ENCODE peak calls at places on chromosome 9, in nine cellular contexts. K is A549, L is GM12892, B is ovary, P is stomach, Q is erythroblast, C is adrenal gland, V is IMR-90, S is uterus. J is an unnamed sample.
A peak's percentile ranks its signal among the peaks of the same experiment; 100 is the strongest.

GRCh38 chr9:98081477-98082219 is 25.1 kb downstream of the NANS start:
- DNase-seq in S (no peak), L (no peak), B (no peak), C (peak; percentile 79), Q (peak; percentile 55), K (peak; percentile 57), V (peak; percentile 50), P (peak; percentile 54), J (peak; percentile 57)

GRCh38 chr9:129352157-129352870 is 174.3 kb upstream of the IER5L start:
- DNase-seq in P (no peak), L (no peak), K (no peak), B (peak; percentile 87), Q (no peak), S (peak; percentile 75), V (no peak), C (no peak), J (no peak)

GRCh38 chr9:125504616-125505015 is 202.4 kb downstream of the MAPKAP1 start:
- DNase-seq in Q (no peak), K (no peak), S (no peak), P (no peak), C (no peak), V (no peak), L (no peak), B (no peak), J (no peak)

GRCh38 chr9:98430535-98430934 is 175.1 kb upstream of the TBC1D2 start:
- DNase-seq in P (no peak), K (no peak), B (no peak), Q (no peak), S (no peak), L (no peak), V (peak; percentile 50), C (peak; percentile 43), J (peak; percentile 11)

GRCh38 chr9:135358161-135358940 is 121.2 kb upstream of the PPP1R26 start:
- DNase-seq in S (no peak), V (no peak), P (no peak), C (no peak), L (no peak), Q (no peak), B (no peak), K (no peak), J (no peak)

GRCh38 chr9:106716820-106717219 is 146.1 kb upstream of the ZNF462 start:
- DNase-seq in V (peak; percentile 22), Q (no peak), S (no peak), B (no peak), C (no peak), P (no peak), L (no peak), K (no peak), J (no peak)

GRCh38 chr9:98678244-98678842 is 30.4 kb downstream of the GABBR2 start:
- DNase-seq in P (no peak), K (peak; percentile 20), C (no peak), Q (peak; percentile 12), V (no peak), B (no peak), S (no peak), L (no peak), J (peak; percentile 11)

GRCh38 chr9:8052991-8053390 is 253.4 kb upstream of the DMAC1 start:
- DNase-seq in Q (no peak), L (no peak), K (no peak), B (no peak), S (no peak), C (no peak), P (no peak), V (no peak), J (no peak)

GRCh38 chr9:127664678-127665507 is 41.9 kb upstream of the CFAP157 start:
- DNase-seq in V (peak; percentile 13), S (no peak), K (no peak), C (no peak), B (no peak), P (no peak), Q (no peak), L (no peak), J (peak; percentile 16)

GRCh38 chr9:130236436-130236985 is 29.0 kb upstream of the HMCN2 start:
- DNase-seq in L (no peak), C (peak; percentile 13), S (no peak), K (no peak), P (no peak), B (no peak), V (no peak), Q (no peak), J (no peak)

GRCh38 chr9:71760901-71761300 is 7.4 kb downstream of the CEMIP2 start:
- DNase-seq in L (no peak), K (peak; percentile 49), B (no peak), Q (no peak), S (no peak), C (peak; percentile 72), P (no peak), V (no peak), J (no peak)

GRCh38 chr9:133990366-133991210 is 1.5 kb downstream of the VAV2 start:
- DNase-seq in L (no peak), V (peak; percentile 85), K (peak; percentile 75), Q (no peak), P (peak; percentile 62), B (peak; percentile 43), C (peak; percentile 78), S (no peak), J (peak; percentile 65)

GRCh38 chr9:133993635-133994253 is 1.6 kb upstream of the VAV2 start:
- DNase-seq in L (no peak), V (no peak), P (no peak), Q (no peak), S (no peak), K (no peak), C (no peak), B (no peak), J (no peak)

GRCh38 chr9:133992780-133993634 is 883 bp upstream of the VAV2 start:
- DNase-seq in C (peak; percentile 93), V (peak; percentile 88), Q (peak; percentile 49), K (peak; percentile 84), P (peak; percentile 79), B (peak; percentile 84), L (peak; percentile 77), S (peak; percentile 93), J (peak; percentile 92)

GRCh38 chr9:133991211-133991921 is 758 bp downstream of the VAV2 start:
- DNase-seq in B (peak; percentile 53), S (no peak), K (no peak), P (no peak), Q (no peak), V (no peak), C (peak; percentile 45), L (no peak), J (peak; percentile 29)

GRCh38 chr9:133991964-133992779 is at the start of gene VAV2:
- DNase-seq in L (no peak), S (peak; percentile 61), B (peak; percentile 67), C (peak; percentile 76), K (peak; percentile 61), V (peak; percentile 45), Q (no peak), P (peak; percentile 65), J (peak; percentile 70)
- TF ChIP-seq POLR2A in L (peak; percentile 65), S (no peak), B (no peak), C (peak; percentile 33), K (peak; percentile 61), V (no peak), Q (no peak), P (no peak), J (peak; percentile 37)

DNA sequence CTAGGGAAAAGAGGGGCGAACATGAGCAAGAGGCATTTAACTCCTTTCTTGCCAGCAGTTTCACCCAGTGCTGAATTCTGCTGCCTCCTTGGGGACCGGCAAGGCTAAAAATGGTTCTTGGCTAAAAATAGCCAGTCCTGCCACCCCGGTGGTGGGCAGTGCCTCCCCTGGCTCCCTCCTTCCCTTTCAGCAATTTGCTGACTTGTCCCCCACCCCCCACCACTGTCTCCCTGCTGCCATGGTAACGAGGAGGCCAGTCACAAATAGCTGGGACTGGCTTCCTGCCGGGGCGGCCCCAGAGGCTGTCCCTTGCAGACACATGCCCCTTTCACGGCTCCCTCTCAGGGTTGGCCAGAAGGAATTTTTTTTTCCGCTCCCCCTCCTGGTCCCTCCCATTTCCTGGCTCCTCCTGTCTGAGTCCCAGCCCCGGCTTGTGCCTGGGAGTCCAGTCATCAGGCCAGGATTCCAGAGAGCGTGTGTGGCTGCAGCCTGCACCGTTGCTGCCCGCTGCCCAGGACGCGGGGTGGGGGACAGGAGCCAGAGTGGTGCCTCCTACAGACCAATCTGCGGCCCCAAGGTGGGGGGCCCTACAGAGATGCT is 130.3 kb downstream of the RGS3 start:
- DNase-seq in S (peak; percentile 93), P (peak; percentile 88), K (peak; percentile 95), Q (peak; percentile 11), L (no peak), C (peak; percentile 99), V (peak; percentile 98), B (peak; percentile 78), J (peak; percentile 76)
- TF ChIP-seq POLR2A in S (peak; percentile 82), P (peak; percentile 11), K (peak; percentile 91), Q (no peak), L (no peak), C (peak; percentile 99), V (peak; percentile 99), B (peak; percentile 58), J (peak; percentile 63)

GRCh38 chr9:94464790-94465189 is 90.1 kb upstream of the PCAT7 start:
- DNase-seq in L (no peak), K (no peak), C (no peak), S (no peak), P (no peak), V (no peak), B (no peak), Q (no peak), J (no peak)
- TF ChIP-seq POLR2A in L (no peak), K (no peak), C (no peak), S (no peak), P (no peak), V (no peak), B (no peak), Q (no peak), J (no peak)

GRCh38 chr9:10000669-10001068 is 612.1 kb downstream of the PTPRD start:
- DNase-seq in V (no peak), C (no peak), L (no peak), P (no peak), B (no peak), K (no peak), Q (no peak), S (no peak), J (no peak)

GRCh38 chr9:10003047-10003446 is 609.8 kb downstream of the PTPRD start:
- DNase-seq in K (no peak), B (no peak), V (no peak), C (no peak), Q (no peak), P (no peak), S (no peak), L (no peak), J (no peak)

GRCh38 chr9:9996259-9996658 is 616.5 kb downstream of the PTPRD start:
- DNase-seq in P (no peak), K (no peak), S (no peak), C (no peak), Q (no peak), B (no peak), V (no peak), L (no peak), J (no peak)

GRCh38 chr9:9997585-9997984 is 615.2 kb downstream of the PTPRD start:
- DNase-seq in V (no peak), K (no peak), P (no peak), B (no peak), C (no peak), L (no peak), S (no peak), Q (no peak), J (no peak)

GRCh38 chr9:9998491-9999287 is 614.1 kb downstream of the PTPRD start:
- DNase-seq in V (no peak), P (no peak), B (no peak), L (no peak), K (peak; percentile 9), Q (peak; percentile 63), C (no peak), S (no peak), J (no peak)
- TF ChIP-seq POLR2A in V (no peak), P (no peak), B (no peak), L (no peak), K (no peak), Q (no peak), C (no peak), S (no peak), J (no peak)

GRCh38 chr9:87786423-87786822 is 60.5 kb downstream of the CTSL start:
- DNase-seq in K (no peak), V (no peak), L (no peak), C (no peak), P (no peak), S (no peak), Q (no peak), B (no peak), J (no peak)
- TF ChIP-seq POLR2A in K (no peak), V (no peak), L (no peak), C (no peak), P (no peak), S (no peak), Q (no peak), B (no peak), J (no peak)

J was measured in transverse colon.